ENCODE peak calls at places on chromosome 15, in seven cellular contexts. B is neural progenitor cell, I is cardiac muscle cell, S is sigmoid colon, R is substantia nigra, W is RWPE1, E is GM23248. G is an unnamed sample.

GRCh38 chr15:68425428-68426060 is 6.4 kb downstream of the ITGA11 start:
- DNase-seq in B (no peak), I (no peak), S (no peak), R (no peak), W (no peak), E (peak; percentile 90), G (no peak)

GRCh38 chr15:34588046-34588674 is 4.7 kb upstream of the GOLGA8B start:
- DNase-seq in B (peak; percentile 75), I (peak; percentile 86), S (peak; percentile 84), R (no peak), W (peak; percentile 67), E (peak; percentile 88), G (peak; percentile 68)

GRCh38 chr15:48385031-48385430 is 53.8 kb downstream of the DUT start:
- DNase-seq in B (no peak), I (no peak), S (no peak), R (no peak), W (no peak), E (peak; percentile 76), G (no peak)

GRCh38 chr15:68924866-68925599 is 5.3 kb upstream of the SPESP1 start:
- DNase-seq in B (peak; percentile 85), I (peak; percentile 82), S (peak; percentile 71), R (peak; percentile 11), W (peak; percentile 87), E (peak; percentile 91), G (peak; percentile 61)

GRCh38 chr15:67174864-67175573 is 79.4 kb downstream of the AAGAB start:
- DNase-seq in B (no peak), I (no peak), S (peak; percentile 58), R (no peak), W (peak; percentile 98), E (peak; percentile 65), G (no peak)

GRCh38 chr15:100869151-100869999 is 10.3 kb upstream of the ALDH1A3 start:
- DNase-seq in B (peak; percentile 37), I (no peak), S (no peak), R (no peak), W (no peak), E (no peak), G (no peak)

GRCh38 chr15:27358751-27359434 is 387.9 kb downstream of the GABRG3 start:
- DNase-seq in B (peak; percentile 75), I (peak; percentile 5), S (no peak), R (no peak), W (no peak), E (peak; percentile 27), G (no peak)

GRCh38 chr15:78714890-78715289 is 73.9 kb upstream of the CHRNB4 start:
- DNase-seq in B (no peak), I (peak; percentile 12), S (no peak), R (no peak), W (no peak), E (peak; percentile 28), G (no peak)

GRCh38 chr15:72375846-72376581 is at the start of gene HEXA:
- DNase-seq in B (peak; percentile 99), I (peak; percentile 97), S (peak; percentile 99), R (peak; percentile 79), W (peak; percentile 95), E (peak; percentile 95), G (peak; percentile 96)

GRCh38 chr15:100833432-100834389 is 45.9 kb upstream of the ALDH1A3 start:
- DNase-seq in B (no peak), I (no peak), S (no peak), R (no peak), W (no peak), E (no peak), G (no peak)

GRCh38 chr15:97235285-97235985 is 725.1 kb upstream of the ARRDC4 start:
- DNase-seq in B (peak; percentile 78), I (peak; percentile 60), S (no peak), R (no peak), W (peak; percentile 39), E (peak; percentile 71), G (no peak)

GRCh38 chr15:77144492-77145070 is 73.7 kb upstream of the TSPAN3 start:
- DNase-seq in B (no peak), I (peak; percentile 97), S (no peak), R (no peak), W (no peak), E (peak; percentile 93), G (no peak)

GRCh38 chr15:27250223-27250622 is 279.2 kb downstream of the GABRG3 start:
- DNase-seq in B (no peak), I (no peak), S (no peak), R (no peak), W (no peak), E (peak; percentile 3), G (no peak)

GRCh38 chr15:81575436-81576123 is 201.6 kb upstream of the TMC3 start:
- DNase-seq in B (no peak), I (peak; percentile 10), S (no peak), R (no peak), W (peak; percentile 51), E (no peak), G (no peak)

GRCh38 chr15:90097475-90097874 is 4.8 kb downstream of the IDH2 start:
- DNase-seq in B (no peak), I (no peak), S (no peak), R (no peak), W (no peak), E (no peak), G (peak; percentile 78)

GRCh38 chr15:35698331-35698730 is 152.4 kb upstream of the DPH6 start:
- DNase-seq in B (no peak), I (no peak), S (no peak), R (no peak), W (no peak), E (no peak), G (no peak)

GRCh38 chr15:67501177-67501835 is 19.6 kb upstream of the C15orf61 start:
- DNase-seq in B (no peak), I (peak; percentile 55), S (no peak), R (no peak), W (peak; percentile 11), E (peak; percentile 61), G (no peak)

GRCh38 chr15:69744421-69745162 is 292.0 kb downstream of the RPLP1 start:
- DNase-seq in B (no peak), I (no peak), S (no peak), R (no peak), W (no peak), E (no peak), G (no peak)

GRCh38 chr15:90315276-90315982 is 36.7 kb upstream of the ZNF774 start:
- DNase-seq in B (no peak), I (peak; percentile 92), S (peak; percentile 97), R (peak; percentile 34), W (peak; percentile 51), E (peak; percentile 83), G (no peak)

GRCh38 chr15:36785396-36785795 is 206.0 kb downstream of the CDIN1 start:
- DNase-seq in B (no peak), I (no peak), S (no peak), R (no peak), W (no peak), E (no peak), G (no peak)
- H3K27ac ChIP-seq in B (no peak overlapping the region), I (peak overlapping the region; percentile 77), S (no peak overlapping the region), R (no peak overlapping the region), W (no peak overlapping the region), E (no peak overlapping the region), G (no peak overlapping the region)

DNA sequence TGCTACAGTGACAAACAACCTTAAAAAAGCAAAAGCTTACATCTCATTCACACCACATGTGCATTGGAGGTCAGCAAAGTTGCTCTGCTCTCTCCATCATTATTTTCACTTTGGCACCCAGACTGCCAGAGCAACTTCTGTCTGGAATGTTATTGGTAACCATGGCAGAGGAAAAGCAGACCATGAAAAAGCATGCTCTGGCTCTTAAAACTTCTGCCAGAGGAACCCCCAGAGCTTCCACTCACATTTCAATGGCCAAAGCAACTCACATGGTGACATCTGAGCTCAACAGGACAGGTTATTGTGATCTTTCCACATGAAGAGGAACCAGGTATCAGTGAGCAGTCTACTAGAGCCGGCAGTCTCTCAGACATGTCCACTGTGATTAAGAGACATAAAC is 21.9 kb upstream of the FRMD5 start:
- DNase-seq in B (no peak), I (no peak), S (no peak), R (no peak), W (no peak), E (no peak), G (no peak)
- H3K27ac ChIP-seq in B (no peak overlapping the region), I (no peak overlapping the region), S (no peak overlapping the region), R (no peak overlapping the region), W (peak overlapping the region; percentile 46), E (no peak overlapping the region), G (no peak overlapping the region)

DNA sequence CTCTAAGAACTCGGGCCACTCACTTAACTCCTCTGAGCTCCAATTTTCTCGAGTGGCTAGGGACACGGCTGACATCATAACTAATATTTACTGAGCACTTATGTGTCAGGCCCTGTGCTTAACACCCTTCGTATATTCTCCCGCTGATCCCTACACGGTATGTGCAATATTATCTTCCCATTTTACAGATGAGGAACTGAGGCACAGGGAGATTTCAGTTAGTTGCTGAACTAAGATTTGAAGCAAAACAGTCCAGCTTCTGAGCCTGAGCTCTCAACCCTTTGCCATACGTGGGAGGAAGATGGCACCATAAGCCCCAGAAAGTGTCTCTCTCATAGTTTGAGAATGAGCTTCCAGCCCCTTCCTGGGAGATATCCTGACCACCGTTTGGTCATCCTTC is 19.6 kb downstream of the FAH start:
- DNase-seq in B (no peak), I (no peak), S (no peak), R (no peak), W (no peak), E (no peak), G (no peak)
- H3K27ac ChIP-seq in B (no peak overlapping the region), I (no peak overlapping the region), S (no peak overlapping the region), R (no peak overlapping the region), W (peak overlapping the region; percentile 71), E (no peak overlapping the region), G (no peak overlapping the region)

GRCh38 chr15:52529289-52529929 is 729 bp upstream of the MYO5A start:
- DNase-seq in B (no peak), I (no peak), S (no peak), R (no peak), W (no peak), E (no peak), G (no peak)

GRCh38 chr15:52527898-52528464 is 699 bp downstream of the MYO5A start:
- DNase-seq in B (peak; percentile 54), I (peak; percentile 25), S (peak; percentile 66), R (no peak), W (peak; percentile 68), E (peak; percentile 68), G (peak; percentile 33)

GRCh38 chr15:52529940-52530339 is 1.3 kb upstream of the MYO5A start:
- DNase-seq in B (peak; percentile 24), I (no peak), S (no peak), R (no peak), W (no peak), E (no peak), G (no peak)

GRCh38 chr15:52528465-52529288 is at the start of gene MYO5A:
- DNase-seq in B (peak; percentile 92), I (peak; percentile 67), S (peak; percentile 84), R (peak; percentile 48), W (peak; percentile 76), E (peak; percentile 91), G (peak; percentile 87)

DNA sequence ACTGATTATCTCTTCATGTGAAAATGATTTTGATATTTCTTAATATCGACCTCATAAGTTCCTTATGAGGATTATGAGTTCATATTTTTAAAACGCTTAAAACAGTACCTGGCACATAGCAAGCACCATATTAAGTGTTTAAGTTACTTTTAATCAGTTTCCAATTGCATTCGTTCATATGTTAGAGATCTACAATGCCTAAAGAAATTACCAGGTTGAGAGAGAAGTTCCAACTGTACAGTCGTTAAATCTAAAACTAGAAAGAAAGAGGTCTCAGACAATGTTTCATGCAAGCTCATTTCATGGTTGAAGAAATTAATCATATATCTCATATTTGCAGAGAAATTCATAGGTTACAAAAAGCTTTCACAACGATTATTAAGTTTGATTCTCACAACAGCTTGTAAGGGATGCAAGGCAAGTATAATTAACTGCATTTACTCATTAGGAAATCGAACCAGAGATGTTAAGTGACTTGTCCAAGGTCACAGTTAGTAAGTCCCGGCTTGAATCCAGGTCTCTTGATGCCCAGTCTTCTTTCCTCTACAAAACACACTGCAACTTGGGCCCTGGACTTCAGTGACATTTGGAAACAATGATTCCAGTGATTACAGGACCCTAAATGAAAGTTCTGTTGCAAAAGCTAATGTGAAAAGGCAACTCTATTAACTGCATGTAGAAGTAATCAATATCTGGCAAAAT is 1.3 kb downstream of the MYO5A start:
- DNase-seq in B (no peak), I (no peak), S (no peak), R (no peak), W (no peak), E (no peak), G (no peak)
- H3K27ac ChIP-seq in B (no peak overlapping the region), I (no peak overlapping the region), S (peak overlapping the region; percentile 88), R (peak overlapping the region; percentile 81), W (no peak overlapping the region), E (no peak overlapping the region), G (peak overlapping the region; percentile 91)